ENCODE peak calls at places on chromosome 13, in five cellular contexts. O is substantia nigra, R is AG04450, P is OCI-LY7, G is neuronal stem cell. X is an unnamed sample.

GRCh38 chr13:76610819-76611415 is 275.3 kb downstream of the KCTD12 start:
- DNase-seq in O (no peak), R (no peak), P (no peak), G (no peak), X (no peak)

GRCh38 chr13:110018009-110018408 is 231.6 kb upstream of the IRS2 start:
- DNase-seq in O (no peak), R (no peak), P (no peak), G (no peak), X (no peak)

GRCh38 chr13:109782823-109783411 is 3.5 kb downstream of the IRS2 start:
- DNase-seq in O (no peak), R (no peak), P (no peak), G (no peak), X (no peak)

GRCh38 chr13:93230466-93230865 is 3.9 kb downstream of the GPC6 start:
- DNase-seq in O (no peak), R (no peak), P (no peak), G (no peak), X (no peak)

GRCh38 chr13:26646603-26647002 is 89.1 kb downstream of the WASF3 start:
- DNase-seq in O (no peak), R (no peak), P (no peak), G (no peak), X (no peak)

GRCh38 chr13:94993608-94994007 is 281.3 kb upstream of the SOX21 start:
- DNase-seq in O (no peak), R (no peak), P (no peak), G (no peak), X (no peak)

GRCh38 chr13:40152145-40152544 is 496.7 kb downstream of the COG6 start:
- DNase-seq in O (no peak), R (peak), P (no peak), G (no peak), X (no peak)

GRCh38 chr13:50126378-50127016 is 111.3 kb downstream of the KCNRG start:
- DNase-seq in O (no peak), R (no peak), P (peak), G (peak), X (no peak)

GRCh38 chr13:98447130-98447529 is 129.8 kb downstream of the STK24 start:
- DNase-seq in O (no peak), R (no peak), P (no peak), G (no peak), X (no peak)

GRCh38 chr13:98449273-98449672 is 127.6 kb downstream of the STK24 start:
- DNase-seq in O (no peak), R (no peak), P (no peak), G (no peak), X (no peak)

GRCh38 chr13:98446234-98446621 is 130.7 kb downstream of the STK24 start:
- DNase-seq in O (no peak), R (no peak), P (no peak), G (no peak), X (no peak)

GRCh38 chr13:98448642-98448928 is 128.3 kb downstream of the STK24 start:
- DNase-seq in O (no peak), R (no peak), P (no peak), G (no peak), X (no peak)

GRCh38 chr13:98447881-98448641 is 128.8 kb downstream of the STK24 start:
- DNase-seq in O (peak), R (no peak), P (peak), G (peak), X (peak)
- H3K27ac ChIP-seq in O (no peak), R (no peak), P (peak), G (no peak), X (no peak)

GRCh38 chr13:47708386-47708785 is 292.7 kb downstream of the SUCLA2 start:
- DNase-seq in O (no peak), R (no peak), P (no peak), G (no peak), X (no peak)
- H3K27ac ChIP-seq in O (no peak), R (no peak), P (no peak), G (no peak), X (no peak)

GRCh38 chr13:32115069-32115468 is 83.5 kb downstream of the FRY start:
- DNase-seq in O (no peak), R (no peak), P (peak), G (no peak), X (no peak)
- H3K27ac ChIP-seq in O (no peak), R (no peak), P (no peak), G (no peak), X (peak)

DNA sequence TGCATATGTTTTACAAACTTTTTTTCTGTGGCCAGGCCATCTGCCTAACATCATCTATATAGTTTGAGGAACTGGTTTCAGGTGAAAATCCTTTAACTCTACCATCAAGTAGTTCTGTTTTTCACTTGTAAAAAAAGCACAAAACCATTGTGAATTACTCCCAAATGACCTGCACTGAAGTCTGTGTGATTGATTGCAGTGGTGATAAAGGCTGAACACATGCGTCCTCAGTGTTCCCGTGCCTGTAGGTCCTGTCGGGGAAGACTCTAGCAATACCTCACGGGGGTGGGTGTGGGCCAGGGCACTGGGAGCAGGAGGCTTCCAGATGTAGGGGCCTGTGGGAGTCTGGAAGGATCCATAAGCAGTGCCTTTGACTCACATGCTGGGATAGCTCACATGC is 24.7 kb downstream of the MPHOSPH8 start:
- DNase-seq in O (no peak), R (no peak), P (no peak), G (no peak), X (no peak)
- H3K27ac ChIP-seq in O (no peak), R (peak), P (no peak), G (no peak), X (no peak)

DNA sequence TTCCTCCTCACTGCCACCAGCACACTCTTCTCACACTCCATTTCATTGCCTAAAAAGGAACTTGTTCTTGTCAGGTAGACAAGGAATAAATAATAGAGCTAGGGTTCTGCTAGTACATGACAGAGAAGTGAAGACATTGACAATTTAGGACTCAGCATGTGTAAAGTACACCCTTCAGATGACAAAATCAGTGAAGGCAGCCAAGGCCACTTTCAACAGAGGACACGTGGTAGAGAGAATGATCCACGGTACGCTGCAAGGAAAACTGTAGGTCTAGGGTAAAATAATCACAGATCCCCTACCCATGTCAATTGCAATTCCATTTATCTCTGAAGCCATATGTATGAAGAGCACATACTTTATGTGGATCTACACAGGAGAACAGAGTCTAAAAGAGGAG is 7.2 kb upstream of the SPATA13 start:
- DNase-seq in O (no peak), R (no peak), P (no peak), G (no peak), X (no peak)
- H3K27ac ChIP-seq in O (no peak), R (no peak), P (no peak), G (no peak), X (no peak)

DNA sequence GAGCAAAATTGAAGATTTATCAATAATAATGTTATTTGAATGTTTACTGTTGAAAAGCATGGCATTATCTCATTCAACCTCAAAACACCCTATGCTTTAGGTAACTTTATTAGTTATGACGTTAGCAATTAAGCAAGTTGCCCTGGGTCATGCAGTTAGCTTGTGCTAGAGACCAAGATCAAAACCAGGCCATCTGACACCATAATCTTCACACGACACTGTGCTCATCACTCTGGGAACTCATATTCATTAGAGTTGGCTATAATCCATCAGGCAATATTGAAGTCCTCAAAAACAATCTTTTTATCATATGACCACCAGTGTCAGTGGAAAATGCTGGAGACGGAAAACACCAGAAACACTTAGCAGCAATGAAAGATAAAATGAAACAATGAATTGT is 253.5 kb downstream of the PCDH20 start:
- DNase-seq in O (no peak), R (no peak), P (no peak), G (no peak), X (no peak)
- H3K27ac ChIP-seq in O (no peak), R (no peak), P (no peak), G (no peak), X (peak)

GRCh38 chr13:19818223-19818842 is 35.6 kb upstream of the PSPC1 start:
- DNase-seq in O (no peak), R (no peak), P (peak), G (peak), X (peak)
- H3K27ac ChIP-seq in O (no peak), R (no peak), P (no peak), G (no peak), X (no peak)

GRCh38 chr13:48412881-48413351 is at the start of gene LPAR6:
- DNase-seq in O (no peak), R (no peak), P (no peak), G (no peak), X (no peak)
- H3K27ac ChIP-seq in O (peak), R (no peak), P (no peak), G (peak), X (peak)

GRCh38 chr13:41496420-41497234 is 39.3 kb downstream of the RGCC start:
- DNase-seq in O (no peak), R (peak), P (no peak), G (no peak), X (no peak)

GRCh38 chr13:41499452-41499851 is 42.1 kb downstream of the RGCC start:
- DNase-seq in O (no peak), R (no peak), P (no peak), G (no peak), X (no peak)

GRCh38 chr13:41495044-41495443 is 37.7 kb downstream of the RGCC start:
- DNase-seq in O (no peak), R (no peak), P (no peak), G (no peak), X (no peak)

GRCh38 chr13:41500501-41500900 is 43.2 kb downstream of the RGCC start:
- DNase-seq in O (no peak), R (no peak), P (peak), G (no peak), X (peak)

DNA sequence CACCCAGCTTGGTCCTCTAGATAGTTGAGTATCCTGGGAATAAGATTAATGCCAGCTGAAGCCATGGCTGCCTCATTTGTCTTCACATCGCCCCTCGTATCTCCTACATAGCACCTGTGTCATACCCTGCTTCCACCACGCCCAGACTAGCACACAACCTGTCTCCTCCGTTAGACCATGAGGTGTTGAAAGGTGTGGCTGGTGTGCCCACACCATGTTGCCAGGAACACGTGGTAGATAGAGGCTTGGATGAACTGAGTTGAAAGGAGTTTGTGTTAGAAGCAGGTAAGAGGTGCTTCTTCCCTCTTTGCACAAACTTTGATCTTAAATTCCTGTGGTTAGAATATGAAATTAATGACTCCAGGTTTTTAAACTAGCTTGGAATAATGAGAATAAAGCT is 40.1 kb downstream of the RGCC start:
- DNase-seq in O (no peak), R (no peak), P (no peak), G (no peak), X (no peak)
- H3K27ac ChIP-seq in O (no peak), R (no peak), P (no peak), G (no peak), X (no peak)

X was measured in left ventricle myocardium inferior.